ENCODE peak calls at places on chromosomes 6 and 20, in nine cellular contexts. One of them, this sample, is unnamed.

GRCh38 chr6:30818426-30818841 is 65.9 kb upstream of the DDR1 start:
- DNase-seq in GM03348: peak; percentile 82
- DNase-seq in ecto neural progenitor cell: no peak
- DNase-seq in neural crest cell: no peak
- DNase-seq in stimulated activated CD4-positive, alpha-beta T cell treated with anti-CD3 and anti-CD28 coated beads, Interleukin-1b, Interleukin-23, amount 100 ng/mL, for 48 hours: no peak
- DNase-seq in upper lobe of right lung: no peak
- DNase-seq in EL: peak; percentile 83
- DNase-seq in NCI-H2029: no peak
- DNase-seq in NCI-H2081: no peak
- DNase-seq in this sample: no peak

GRCh38 chr6:5936140-5936539 is 70.6 kb downstream of the NRN1 start:
- DNase-seq in GM03348: peak; percentile 50
- DNase-seq in ecto neural progenitor cell: no peak
- DNase-seq in neural crest cell: no peak
- DNase-seq in stimulated activated CD4-positive, alpha-beta T cell treated with anti-CD3 and anti-CD28 coated beads, Interleukin-1b, Interleukin-23, amount 100 ng/mL, for 48 hours: no peak
- DNase-seq in upper lobe of right lung: no peak
- DNase-seq in EL: peak; percentile 56
- DNase-seq in NCI-H2029: no peak
- DNase-seq in NCI-H2081: no peak
- DNase-seq in this sample: no peak

GRCh38 chr6:40585661-40586269 is 1.4 kb downstream of the LRFN2 start:
- DNase-seq in GM03348: no peak
- DNase-seq in ecto neural progenitor cell: peak; percentile 61
- DNase-seq in neural crest cell: peak; percentile 2
- DNase-seq in stimulated activated CD4-positive, alpha-beta T cell treated with anti-CD3 and anti-CD28 coated beads, Interleukin-1b, Interleukin-23, amount 100 ng/mL, for 48 hours: no peak
- DNase-seq in upper lobe of right lung: no peak
- DNase-seq in EL: no peak
- DNase-seq in NCI-H2029: peak; percentile 49
- DNase-seq in NCI-H2081: peak; percentile 73
- DNase-seq in this sample: no peak

GRCh38 chr20:62305149-62305764 is 2.5 kb downstream of the ADRM1 start:
- DNase-seq in GM03348: no peak
- DNase-seq in ecto neural progenitor cell: no peak
- DNase-seq in neural crest cell: no peak
- DNase-seq in stimulated activated CD4-positive, alpha-beta T cell treated with anti-CD3 and anti-CD28 coated beads, Interleukin-1b, Interleukin-23, amount 100 ng/mL, for 48 hours: no peak
- DNase-seq in upper lobe of right lung: no peak
- DNase-seq in EL: no peak
- DNase-seq in NCI-H2029: no peak
- DNase-seq in NCI-H2081: peak; percentile 10
- DNase-seq in this sample: no peak

GRCh38 chr20:48189177-48189576 is 403.9 kb upstream of the SULF2 start:
- DNase-seq in GM03348: peak; percentile 45
- DNase-seq in ecto neural progenitor cell: no peak
- DNase-seq in neural crest cell: no peak
- DNase-seq in stimulated activated CD4-positive, alpha-beta T cell treated with anti-CD3 and anti-CD28 coated beads, Interleukin-1b, Interleukin-23, amount 100 ng/mL, for 48 hours: no peak
- DNase-seq in upper lobe of right lung: no peak
- DNase-seq in EL: peak; percentile 35
- DNase-seq in NCI-H2029: no peak
- DNase-seq in NCI-H2081: no peak
- DNase-seq in this sample: no peak

GRCh38 chr6:158050955-158051354 is 69.3 kb downstream of the SYNJ2 start:
- DNase-seq in GM03348: peak; percentile 78
- DNase-seq in ecto neural progenitor cell: no peak
- DNase-seq in neural crest cell: no peak
- DNase-seq in stimulated activated CD4-positive, alpha-beta T cell treated with anti-CD3 and anti-CD28 coated beads, Interleukin-1b, Interleukin-23, amount 100 ng/mL, for 48 hours: no peak
- DNase-seq in upper lobe of right lung: no peak
- DNase-seq in EL: peak; percentile 57
- DNase-seq in NCI-H2029: no peak
- DNase-seq in NCI-H2081: no peak
- DNase-seq in this sample: peak; percentile 36

GRCh38 chr20:2741881-2742280 is 49.3 kb downstream of the EBF4 start:
- DNase-seq in GM03348: no peak
- DNase-seq in ecto neural progenitor cell: peak; percentile 12
- DNase-seq in neural crest cell: no peak
- DNase-seq in stimulated activated CD4-positive, alpha-beta T cell treated with anti-CD3 and anti-CD28 coated beads, Interleukin-1b, Interleukin-23, amount 100 ng/mL, for 48 hours: no peak
- DNase-seq in upper lobe of right lung: no peak
- DNase-seq in EL: no peak
- DNase-seq in NCI-H2029: no peak
- DNase-seq in NCI-H2081: no peak
- DNase-seq in this sample: no peak

GRCh38 chr6:128024976-128025375 is 124.1 kb upstream of the THEMIS start:
- DNase-seq in GM03348: no peak
- DNase-seq in ecto neural progenitor cell: no peak
- DNase-seq in neural crest cell: no peak
- DNase-seq in stimulated activated CD4-positive, alpha-beta T cell treated with anti-CD3 and anti-CD28 coated beads, Interleukin-1b, Interleukin-23, amount 100 ng/mL, for 48 hours: no peak
- DNase-seq in upper lobe of right lung: no peak
- DNase-seq in EL: no peak
- DNase-seq in NCI-H2029: no peak
- DNase-seq in NCI-H2081: no peak
- DNase-seq in this sample: no peak

GRCh38 chr6:54879188-54879985 is 32.8 kb downstream of the FAM83B start:
- DNase-seq in GM03348: no peak
- DNase-seq in ecto neural progenitor cell: no peak
- DNase-seq in neural crest cell: no peak
- DNase-seq in stimulated activated CD4-positive, alpha-beta T cell treated with anti-CD3 and anti-CD28 coated beads, Interleukin-1b, Interleukin-23, amount 100 ng/mL, for 48 hours: no peak
- DNase-seq in upper lobe of right lung: no peak
- DNase-seq in EL: no peak
- DNase-seq in NCI-H2029: no peak
- DNase-seq in NCI-H2081: no peak
- DNase-seq in this sample: no peak

This sample was measured in cardiac septum.